ENCODE peak calls at places on chromosomes 4 and X, in six cellular contexts. One of them, this sample, is unnamed.

GRCh38 chr4:87353592-87353991 is 30.9 kb upstream of the HSD17B13 start:
- DNase-seq in fibroblast of lung: peak; percentile 23
- DNase-seq in WERI-Rb-1: peak; percentile 46
- DNase-seq in GM12865: peak; percentile 53
- DNase-seq in AG10803: peak; percentile 56
- DNase-seq in suprapubic skin: no peak
- DNase-seq in this sample: peak; percentile 36

GRCh38 chr4:99362768-99363167 is 10.2 kb upstream of the ADH1C start:
- DNase-seq in fibroblast of lung: no peak
- DNase-seq in WERI-Rb-1: no peak
- DNase-seq in GM12865: no peak
- DNase-seq in suprapubic skin: no peak
- DNase-seq in AG10803: no peak
- DNase-seq in this sample: no peak

GRCh38 chrX:104113237-104113965 is 1.1 kb downstream of the ZCCHC18 start:
- DNase-seq in WERI-Rb-1: peak; percentile 69
- DNase-seq in suprapubic skin: no peak
- DNase-seq in AG10803: peak; percentile 37
- DNase-seq in GM12865: peak; percentile 76
- DNase-seq in fibroblast of lung: peak; percentile 55
- DNase-seq in this sample: peak; percentile 66

GRCh38 chr4:147044241-147044640 is 98.6 kb upstream of the TTC29 start:
- DNase-seq in suprapubic skin: no peak
- DNase-seq in fibroblast of lung: no peak
- DNase-seq in GM12865: no peak
- DNase-seq in AG10803: no peak
- DNase-seq in WERI-Rb-1: no peak
- DNase-seq in this sample: no peak

GRCh38 chr4:15809473-15809872 is 31.3 kb downstream of the CD38 start:
- DNase-seq in WERI-Rb-1: no peak
- DNase-seq in fibroblast of lung: no peak
- DNase-seq in suprapubic skin: no peak
- DNase-seq in AG10803: no peak
- DNase-seq in GM12865: no peak
- DNase-seq in this sample: no peak

GRCh38 chr4:87120411-87121162 is 99.8 kb downstream of the KLHL8 start:
- DNase-seq in GM12865: no peak
- DNase-seq in WERI-Rb-1: no peak
- DNase-seq in AG10803: no peak
- DNase-seq in fibroblast of lung: peak; percentile 92
- DNase-seq in suprapubic skin: no peak
- DNase-seq in this sample: no peak

GRCh38 chr4:25113915-25114904 is 46.0 kb downstream of the SEPSECS start:
- DNase-seq in AG10803: peak; percentile 55
- DNase-seq in fibroblast of lung: peak; percentile 75
- DNase-seq in suprapubic skin: no peak
- DNase-seq in GM12865: no peak
- DNase-seq in WERI-Rb-1: no peak
- DNase-seq in this sample: no peak

GRCh38 chr4:42262701-42263490 is 110.4 kb upstream of the BEND4 start:
- DNase-seq in WERI-Rb-1: no peak
- DNase-seq in AG10803: no peak
- DNase-seq in GM12865: no peak
- DNase-seq in fibroblast of lung: no peak
- DNase-seq in suprapubic skin: no peak
- DNase-seq in this sample: no peak

GRCh38 chr4:30952526-30953219 is 232.5 kb downstream of the PCDH7 start:
- DNase-seq in fibroblast of lung: peak; percentile 38
- DNase-seq in suprapubic skin: no peak
- DNase-seq in GM12865: no peak
- DNase-seq in WERI-Rb-1: no peak
- DNase-seq in AG10803: no peak
- DNase-seq in this sample: no peak

GRCh38 chr4:150037251-150037856 is 40.9 kb upstream of the DCLK2 start:
- DNase-seq in fibroblast of lung: no peak
- DNase-seq in GM12865: no peak
- DNase-seq in suprapubic skin: no peak
- DNase-seq in WERI-Rb-1: no peak
- DNase-seq in AG10803: no peak
- DNase-seq in this sample: no peak

GRCh38 chr4:151854731-151855130 is 93.9 kb upstream of the GATB start:
- DNase-seq in AG10803: no peak
- DNase-seq in GM12865: no peak
- DNase-seq in WERI-Rb-1: no peak
- DNase-seq in fibroblast of lung: peak; percentile 52
- DNase-seq in suprapubic skin: no peak
- DNase-seq in this sample: no peak

GRCh38 chrX:38086451-38087215 is 80.3 kb downstream of the SYTL5 start:
- DNase-seq in fibroblast of lung: peak; percentile 82
- DNase-seq in GM12865: no peak
- DNase-seq in AG10803: no peak
- DNase-seq in suprapubic skin: no peak
- DNase-seq in WERI-Rb-1: no peak
- DNase-seq in this sample: no peak

GRCh38 chrX:151722241-151722846 is 6.5 kb downstream of the FATE1 start:
- DNase-seq in AG10803: peak; percentile 32
- DNase-seq in WERI-Rb-1: peak; percentile 67
- DNase-seq in suprapubic skin: peak; percentile 55
- DNase-seq in GM12865: no peak
- DNase-seq in fibroblast of lung: peak; percentile 4
- DNase-seq in this sample: no peak

GRCh38 chr4:144905286-144905685 is 192.7 kb downstream of the ANAPC10 start:
- DNase-seq in fibroblast of lung: peak; percentile 23
- DNase-seq in WERI-Rb-1: no peak
- DNase-seq in GM12865: no peak
- DNase-seq in AG10803: no peak
- DNase-seq in suprapubic skin: no peak
- DNase-seq in this sample: no peak

GRCh38 chrX:129522184-129523059 is 868 bp downstream of the SMARCA1 start:
- DNase-seq in WERI-Rb-1: peak; percentile 70
- DNase-seq in fibroblast of lung: peak; percentile 69
- DNase-seq in GM12865: no peak
- DNase-seq in AG10803: peak; percentile 50
- DNase-seq in suprapubic skin: peak; percentile 63
- DNase-seq in this sample: peak; percentile 55

GRCh38 chr4:6608758-6609414 is 31.6 kb upstream of the MRFAP1 start:
- DNase-seq in WERI-Rb-1: peak; percentile 81
- DNase-seq in suprapubic skin: no peak
- DNase-seq in GM12865: no peak
- DNase-seq in AG10803: no peak
- DNase-seq in fibroblast of lung: no peak
- DNase-seq in this sample: peak; percentile 68

GRCh38 chr4:172851534-172851933 is 317.1 kb upstream of the GALNT7 start:
- DNase-seq in GM12865: no peak
- DNase-seq in AG10803: peak; percentile 6
- DNase-seq in fibroblast of lung: no peak
- DNase-seq in suprapubic skin: no peak
- DNase-seq in WERI-Rb-1: no peak
- DNase-seq in this sample: no peak

GRCh38 chr4:136476773-136477172 is 1055.5 kb downstream of the PCDH18 start:
- DNase-seq in WERI-Rb-1: no peak
- DNase-seq in fibroblast of lung: no peak
- DNase-seq in AG10803: no peak
- DNase-seq in suprapubic skin: no peak
- DNase-seq in GM12865: no peak
- DNase-seq in this sample: no peak

GRCh38 chrX:123731258-123731986 is 1.4 kb downstream of the THOC2 start:
- DNase-seq in GM12865: peak; percentile 14
- DNase-seq in WERI-Rb-1: peak; percentile 35
- DNase-seq in suprapubic skin: no peak
- DNase-seq in AG10803: no peak
- DNase-seq in fibroblast of lung: peak; percentile 46
- DNase-seq in this sample: peak; percentile 21

GRCh38 chrX:38221391-38221929 is 789 bp upstream of the SRPX start:
- DNase-seq in AG10803: peak; percentile 51
- DNase-seq in GM12865: no peak
- DNase-seq in fibroblast of lung: no peak
- DNase-seq in WERI-Rb-1: no peak
- DNase-seq in suprapubic skin: no peak
- DNase-seq in this sample: no peak

GRCh38 chrX:72105436-72105835 is 26.3 kb downstream of the RTL5 start:
- DNase-seq in GM12865: peak; percentile 79
- DNase-seq in WERI-Rb-1: no peak
- DNase-seq in suprapubic skin: no peak
- DNase-seq in AG10803: no peak
- DNase-seq in fibroblast of lung: no peak
- DNase-seq in this sample: no peak

GRCh38 chr4:102344520-102344954 is 745 bp downstream of the SLC39A8 start:
- DNase-seq in suprapubic skin: peak; percentile 77
- DNase-seq in GM12865: peak; percentile 84
- DNase-seq in AG10803: peak; percentile 20
- DNase-seq in fibroblast of lung: peak; percentile 69
- DNase-seq in WERI-Rb-1: peak; percentile 81
- DNase-seq in this sample: peak; percentile 70

GRCh38 chr4:183147191-183147590 is 48.1 kb downstream of the WWC2 start:
- DNase-seq in AG10803: no peak
- DNase-seq in WERI-Rb-1: no peak
- DNase-seq in fibroblast of lung: peak; percentile 21
- DNase-seq in GM12865: no peak
- DNase-seq in suprapubic skin: no peak
- DNase-seq in this sample: no peak

GRCh38 chr4:24730256-24731001 is 64.9 kb upstream of the SOD3 start:
- DNase-seq in GM12865: no peak
- DNase-seq in suprapubic skin: peak; percentile 82
- DNase-seq in AG10803: peak; percentile 87
- DNase-seq in fibroblast of lung: peak; percentile 73
- DNase-seq in WERI-Rb-1: peak; percentile 79
- DNase-seq in this sample: no peak

GRCh38 chr4:36082817-36083216 is 161.5 kb downstream of the ARAP2 start:
- DNase-seq in suprapubic skin: no peak
- DNase-seq in AG10803: no peak
- DNase-seq in fibroblast of lung: no peak
- DNase-seq in WERI-Rb-1: no peak
- DNase-seq in GM12865: no peak
- DNase-seq in this sample: no peak

GRCh38 chr4:36086387-36086786 is 157.9 kb downstream of the ARAP2 start:
- DNase-seq in fibroblast of lung: no peak
- DNase-seq in suprapubic skin: no peak
- DNase-seq in AG10803: no peak
- DNase-seq in WERI-Rb-1: no peak
- DNase-seq in GM12865: no peak
- DNase-seq in this sample: no peak

GRCh38 chr4:36091997-36092396 is 152.3 kb downstream of the ARAP2 start:
- DNase-seq in WERI-Rb-1: no peak
- DNase-seq in AG10803: no peak
- DNase-seq in GM12865: no peak
- DNase-seq in fibroblast of lung: no peak
- DNase-seq in suprapubic skin: no peak
- DNase-seq in this sample: no peak

GRCh38 chr4:36088542-36088941 is 155.8 kb downstream of the ARAP2 start:
- DNase-seq in GM12865: no peak
- DNase-seq in WERI-Rb-1: no peak
- DNase-seq in fibroblast of lung: peak; percentile 59
- DNase-seq in suprapubic skin: no peak
- DNase-seq in AG10803: no peak
- DNase-seq in this sample: no peak
- TF ChIP-seq CTCF in GM12865: no peak
- TF ChIP-seq CTCF in WERI-Rb-1: no peak
- TF ChIP-seq CTCF in fibroblast of lung: no peak
- TF ChIP-seq CTCF in suprapubic skin: no peak
- TF ChIP-seq CTCF in AG10803: no peak
- TF ChIP-seq CTCF in this sample: no peak

DNA sequence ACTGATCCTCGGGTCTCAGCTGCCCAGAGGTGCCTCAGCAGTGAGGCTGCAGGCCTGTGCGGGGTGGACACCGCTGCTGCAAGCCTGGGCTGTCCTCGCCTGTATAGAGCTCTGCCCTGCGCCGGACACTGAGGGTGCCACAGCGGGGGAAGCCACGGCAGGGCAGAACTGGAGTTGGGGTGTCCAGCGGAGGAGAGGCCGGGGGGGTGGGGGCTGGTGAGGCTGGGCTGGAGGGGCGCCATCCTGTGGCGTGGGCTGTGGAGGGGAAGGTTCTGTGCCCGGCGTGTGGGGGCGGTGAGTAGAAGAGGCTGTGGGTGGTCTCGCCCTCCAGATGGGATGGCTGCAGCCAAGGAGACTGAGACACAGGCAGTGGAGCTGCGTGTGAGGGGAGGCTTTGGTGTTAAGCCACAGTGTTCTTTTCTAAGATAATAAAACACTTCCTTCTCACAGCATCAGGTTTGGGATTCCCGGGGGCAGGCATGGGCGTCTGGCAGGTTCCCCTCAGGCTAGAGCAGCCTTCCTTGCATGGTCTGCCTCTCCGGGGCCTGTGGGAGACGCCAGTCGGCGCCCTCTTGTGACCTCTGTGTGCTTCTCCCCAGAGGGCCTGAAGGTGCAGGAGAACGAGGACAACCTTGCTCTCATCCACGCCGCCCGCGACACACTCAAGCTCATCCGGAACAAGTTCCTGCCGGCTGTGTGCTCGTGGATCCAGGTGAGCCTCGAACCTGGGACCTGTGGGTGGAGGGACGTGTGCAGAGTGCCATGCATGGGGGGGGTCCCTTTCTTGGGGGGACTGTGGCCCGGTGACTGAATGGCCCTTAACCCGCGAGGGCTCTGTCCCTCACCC is 7.4 kb downstream of the UVSSA start:
- DNase-seq in WERI-Rb-1: no peak
- DNase-seq in suprapubic skin: no peak
- DNase-seq in AG10803: no peak
- DNase-seq in fibroblast of lung: no peak
- DNase-seq in GM12865: no peak
- DNase-seq in this sample: no peak
- H3K4me3 ChIP-seq in WERI-Rb-1: no peak overlapping the region
- H3K4me3 ChIP-seq in suprapubic skin: no peak overlapping the region
- H3K4me3 ChIP-seq in AG10803: no peak overlapping the region
- H3K4me3 ChIP-seq in fibroblast of lung: no peak overlapping the region
- H3K4me3 ChIP-seq in GM12865: no peak overlapping the region
- H3K4me3 ChIP-seq in this sample: no peak overlapping the region

GRCh38 chrX:57821703-57822375 is 88.4 kb downstream of the ZXDA start:
- DNase-seq in GM12865: peak; percentile 55
- DNase-seq in suprapubic skin: no peak
- DNase-seq in AG10803: peak; percentile 57
- DNase-seq in fibroblast of lung: peak; percentile 30
- DNase-seq in WERI-Rb-1: peak; percentile 22
- DNase-seq in this sample: peak; percentile 20
- TF ChIP-seq CTCF in GM12865: peak; percentile 45
- TF ChIP-seq CTCF in suprapubic skin: peak; percentile 33
- TF ChIP-seq CTCF in AG10803: peak; percentile 66
- TF ChIP-seq CTCF in fibroblast of lung: peak; percentile 62
- TF ChIP-seq CTCF in WERI-Rb-1: peak; percentile 63
- TF ChIP-seq CTCF in this sample: peak; percentile 71

DNA sequence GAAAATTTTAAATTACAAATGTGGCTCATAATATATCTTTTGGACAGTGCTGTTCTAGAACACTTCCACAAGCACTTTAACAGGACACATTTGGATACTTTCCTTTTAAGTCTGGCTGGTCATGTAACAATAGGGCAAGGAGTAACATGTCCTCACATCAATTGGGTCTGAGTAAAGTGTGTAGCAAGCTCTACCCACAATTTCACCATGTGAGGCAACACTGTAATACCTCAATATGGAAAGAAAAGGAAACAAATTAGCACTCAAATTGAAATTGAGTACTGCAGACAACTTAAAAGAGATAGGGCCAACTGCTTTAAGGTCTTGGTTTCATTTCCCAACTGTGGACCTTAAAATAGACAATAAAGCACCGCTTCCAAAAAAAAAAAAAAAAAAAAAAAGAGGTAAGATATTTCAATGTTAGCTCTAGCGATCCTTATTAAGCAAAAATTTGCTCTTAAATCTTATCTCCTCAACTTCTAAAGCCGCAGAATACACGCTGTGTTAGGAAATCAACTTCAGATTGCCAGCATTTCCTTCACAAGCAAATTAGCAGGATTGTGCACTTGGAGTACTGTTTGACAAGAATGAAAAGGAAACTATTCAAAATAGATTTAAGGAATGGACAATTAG is 1.7 kb downstream of the CASK start:
- DNase-seq in suprapubic skin: no peak
- DNase-seq in WERI-Rb-1: no peak
- DNase-seq in fibroblast of lung: peak; percentile 34
- DNase-seq in GM12865: peak; percentile 68
- DNase-seq in AG10803: peak; percentile 71
- DNase-seq in this sample: no peak
- H3K4me3 ChIP-seq in suprapubic skin: peak overlapping the region; percentile 62
- H3K4me3 ChIP-seq in WERI-Rb-1: peak overlapping the region; percentile 54
- H3K4me3 ChIP-seq in fibroblast of lung: peak overlapping the region; percentile 75
- H3K4me3 ChIP-seq in GM12865: peak overlapping the region; percentile 61
- H3K4me3 ChIP-seq in AG10803: peak overlapping the region; percentile 75
- H3K4me3 ChIP-seq in this sample: peak overlapping the region; percentile 81

This sample was measured in BE2C.